ENCODE peak calls at places on chromosomes 6 and 20, in seven cellular contexts. One of them, this sample, is unnamed.

GRCh38 chr6:152821525-152821924 is 70.9 kb downstream of the VIP start:
- DNase-seq in mucosa of descending colon: no peak
- DNase-seq in tibial nerve: no peak
- DNase-seq in SK-MEL-5: peak; percentile 64
- DNase-seq in effector CD4-positive, alpha-beta T cell: no peak
- DNase-seq in H54: no peak
- DNase-seq in thoracic aorta: no peak
- DNase-seq in this sample: no peak

GRCh38 chr6:52392944-52393343 is 27.2 kb upstream of the EFHC1 start:
- DNase-seq in mucosa of descending colon: no peak
- DNase-seq in tibial nerve: no peak
- DNase-seq in SK-MEL-5: no peak
- DNase-seq in effector CD4-positive, alpha-beta T cell: no peak
- DNase-seq in H54: no peak
- DNase-seq in thoracic aorta: no peak
- DNase-seq in this sample: no peak

GRCh38 chr20:47320990-47321805 is 35.3 kb downstream of the ZMYND8 start:
- DNase-seq in mucosa of descending colon: no peak
- DNase-seq in tibial nerve: no peak
- DNase-seq in SK-MEL-5: no peak
- DNase-seq in effector CD4-positive, alpha-beta T cell: no peak
- DNase-seq in H54: no peak
- DNase-seq in thoracic aorta: no peak
- DNase-seq in this sample: no peak

GRCh38 chr6:133892444-133893323 is 3.8 kb downstream of the TCF21 start:
- DNase-seq in mucosa of descending colon: peak; percentile 34
- DNase-seq in tibial nerve: no peak
- DNase-seq in SK-MEL-5: no peak
- DNase-seq in effector CD4-positive, alpha-beta T cell: no peak
- DNase-seq in H54: no peak
- DNase-seq in thoracic aorta: no peak
- DNase-seq in this sample: no peak

GRCh38 chr6:80520195-80520594 is 413.7 kb downstream of the BCKDHB start:
- DNase-seq in mucosa of descending colon: no peak
- DNase-seq in tibial nerve: no peak
- DNase-seq in SK-MEL-5: no peak
- DNase-seq in effector CD4-positive, alpha-beta T cell: no peak
- DNase-seq in H54: no peak
- DNase-seq in thoracic aorta: no peak
- DNase-seq in this sample: no peak

GRCh38 chr6:63802606-63803206 is 167.1 kb downstream of the PHF3 start:
- DNase-seq in mucosa of descending colon: no peak
- DNase-seq in tibial nerve: no peak
- DNase-seq in SK-MEL-5: peak; percentile 49
- DNase-seq in effector CD4-positive, alpha-beta T cell: no peak
- DNase-seq in H54: no peak
- DNase-seq in thoracic aorta: no peak
- DNase-seq in this sample: no peak

GRCh38 chr20:51460163-51460562 is 82.4 kb downstream of the NFATC2 start:
- DNase-seq in mucosa of descending colon: no peak
- DNase-seq in tibial nerve: no peak
- DNase-seq in SK-MEL-5: no peak
- DNase-seq in effector CD4-positive, alpha-beta T cell: no peak
- DNase-seq in H54: no peak
- DNase-seq in thoracic aorta: no peak
- DNase-seq in this sample: no peak

GRCh38 chr20:52972190-52972937 is at the start of gene TSHZ2:
- DNase-seq in mucosa of descending colon: peak; percentile 22
- DNase-seq in tibial nerve: no peak
- DNase-seq in SK-MEL-5: peak; percentile 14
- DNase-seq in effector CD4-positive, alpha-beta T cell: peak; percentile 8
- DNase-seq in H54: peak; percentile 35
- DNase-seq in thoracic aorta: no peak
- DNase-seq in this sample: peak; percentile 25

GRCh38 chr6:104789770-104790190 is 69.9 kb downstream of the HACE1 start:
- DNase-seq in mucosa of descending colon: no peak
- DNase-seq in tibial nerve: no peak
- DNase-seq in SK-MEL-5: peak; percentile 65
- DNase-seq in effector CD4-positive, alpha-beta T cell: no peak
- DNase-seq in H54: peak; percentile 1
- DNase-seq in thoracic aorta: no peak
- DNase-seq in this sample: no peak

GRCh38 chr6:456887-457286 is 65.3 kb downstream of the IRF4 start:
- DNase-seq in mucosa of descending colon: no peak
- DNase-seq in tibial nerve: no peak
- DNase-seq in SK-MEL-5: peak; percentile 27
- DNase-seq in effector CD4-positive, alpha-beta T cell: no peak
- DNase-seq in H54: no peak
- DNase-seq in thoracic aorta: no peak
- DNase-seq in this sample: no peak

GRCh38 chr6:73152998-73153757 is 72.1 kb downstream of the KHDC1L start:
- DNase-seq in mucosa of descending colon: no peak
- DNase-seq in tibial nerve: no peak
- DNase-seq in SK-MEL-5: no peak
- DNase-seq in effector CD4-positive, alpha-beta T cell: no peak
- DNase-seq in H54: no peak
- DNase-seq in thoracic aorta: no peak
- DNase-seq in this sample: no peak

GRCh38 chr20:10843161-10843711 is 169.4 kb upstream of the JAG1 start:
- DNase-seq in mucosa of descending colon: no peak
- DNase-seq in tibial nerve: no peak
- DNase-seq in SK-MEL-5: no peak
- DNase-seq in effector CD4-positive, alpha-beta T cell: no peak
- DNase-seq in H54: no peak
- DNase-seq in thoracic aorta: no peak
- DNase-seq in this sample: no peak

GRCh38 chr6:57158658-57159057 is 13.5 kb upstream of the BAG2 start:
- DNase-seq in mucosa of descending colon: no peak
- DNase-seq in tibial nerve: no peak
- DNase-seq in SK-MEL-5: no peak
- DNase-seq in effector CD4-positive, alpha-beta T cell: no peak
- DNase-seq in H54: no peak
- DNase-seq in thoracic aorta: no peak
- DNase-seq in this sample: no peak

GRCh38 chr6:148431840-148432239 is 89.2 kb downstream of the SASH1 start:
- DNase-seq in mucosa of descending colon: no peak
- DNase-seq in tibial nerve: no peak
- DNase-seq in SK-MEL-5: no peak
- DNase-seq in effector CD4-positive, alpha-beta T cell: no peak
- DNase-seq in H54: no peak
- DNase-seq in thoracic aorta: no peak
- DNase-seq in this sample: no peak

GRCh38 chr6:37691904-37692806 is 5.5 kb downstream of the MDGA1 start:
- DNase-seq in mucosa of descending colon: peak; percentile 86
- DNase-seq in tibial nerve: peak; percentile 48
- DNase-seq in SK-MEL-5: peak; percentile 76
- DNase-seq in effector CD4-positive, alpha-beta T cell: peak; percentile 72
- DNase-seq in H54: peak; percentile 90
- DNase-seq in thoracic aorta: no peak
- DNase-seq in this sample: peak; percentile 67

GRCh38 chr20:48773837-48774418 is 53.9 kb downstream of the PREX1 start:
- DNase-seq in mucosa of descending colon: no peak
- DNase-seq in tibial nerve: no peak
- DNase-seq in SK-MEL-5: no peak
- DNase-seq in effector CD4-positive, alpha-beta T cell: no peak
- DNase-seq in H54: no peak
- DNase-seq in thoracic aorta: no peak
- DNase-seq in this sample: no peak

GRCh38 chr20:25120462-25120861 is 38.5 kb upstream of the VSX1 start:
- DNase-seq in mucosa of descending colon: no peak
- DNase-seq in tibial nerve: no peak
- DNase-seq in SK-MEL-5: no peak
- DNase-seq in effector CD4-positive, alpha-beta T cell: no peak
- DNase-seq in H54: no peak
- DNase-seq in thoracic aorta: no peak
- DNase-seq in this sample: no peak

GRCh38 chr6:159899994-159900745 is 9.4 kb downstream of the MAS1 start:
- DNase-seq in mucosa of descending colon: no peak
- DNase-seq in tibial nerve: no peak
- DNase-seq in SK-MEL-5: no peak
- DNase-seq in effector CD4-positive, alpha-beta T cell: no peak
- DNase-seq in H54: peak; percentile 38
- DNase-seq in thoracic aorta: no peak
- DNase-seq in this sample: no peak

GRCh38 chr6:154361476-154361875 is 4.9 kb upstream of the IPCEF1 start:
- DNase-seq in mucosa of descending colon: no peak
- DNase-seq in tibial nerve: no peak
- DNase-seq in SK-MEL-5: no peak
- DNase-seq in effector CD4-positive, alpha-beta T cell: no peak
- DNase-seq in H54: no peak
- DNase-seq in thoracic aorta: no peak
- DNase-seq in this sample: no peak

GRCh38 chr6:12051861-12052368 is 39.8 kb downstream of the HIVEP1 start:
- DNase-seq in mucosa of descending colon: no peak
- DNase-seq in tibial nerve: no peak
- DNase-seq in SK-MEL-5: no peak
- DNase-seq in effector CD4-positive, alpha-beta T cell: peak; percentile 54
- DNase-seq in H54: no peak
- DNase-seq in thoracic aorta: no peak
- DNase-seq in this sample: peak; percentile 50

GRCh38 chr20:33059136-33059535 is 5.4 kb downstream of the BPIFB3 start:
- DNase-seq in mucosa of descending colon: no peak
- DNase-seq in tibial nerve: no peak
- DNase-seq in SK-MEL-5: no peak
- DNase-seq in effector CD4-positive, alpha-beta T cell: no peak
- DNase-seq in H54: no peak
- DNase-seq in thoracic aorta: no peak
- DNase-seq in this sample: no peak

GRCh38 chr6:92577077-92577719 is 842.2 kb downstream of the EPHA7 start:
- DNase-seq in mucosa of descending colon: no peak
- DNase-seq in tibial nerve: no peak
- DNase-seq in SK-MEL-5: no peak
- DNase-seq in effector CD4-positive, alpha-beta T cell: no peak
- DNase-seq in H54: no peak
- DNase-seq in thoracic aorta: no peak
- DNase-seq in this sample: no peak

GRCh38 chr6:139894271-139894670 is 519.8 kb upstream of the CITED2 start:
- DNase-seq in mucosa of descending colon: no peak
- DNase-seq in tibial nerve: no peak
- DNase-seq in SK-MEL-5: no peak
- DNase-seq in effector CD4-positive, alpha-beta T cell: no peak
- DNase-seq in H54: no peak
- DNase-seq in thoracic aorta: no peak
- DNase-seq in this sample: no peak

GRCh38 chr6:44512868-44513641 is 125.5 kb downstream of the CDC5L start:
- DNase-seq in mucosa of descending colon: no peak
- DNase-seq in tibial nerve: no peak
- DNase-seq in SK-MEL-5: peak; percentile 43
- DNase-seq in effector CD4-positive, alpha-beta T cell: no peak
- DNase-seq in H54: no peak
- DNase-seq in thoracic aorta: no peak
- DNase-seq in this sample: no peak

GRCh38 chr20:43985608-43986316 is 71.1 kb downstream of the TOX2 start:
- DNase-seq in mucosa of descending colon: peak; percentile 58
- DNase-seq in tibial nerve: no peak
- DNase-seq in SK-MEL-5: no peak
- DNase-seq in effector CD4-positive, alpha-beta T cell: no peak
- DNase-seq in H54: no peak
- DNase-seq in thoracic aorta: no peak
- DNase-seq in this sample: no peak

GRCh38 chr6:85111481-85112001 is 338.3 kb upstream of the NT5E start:
- DNase-seq in mucosa of descending colon: no peak
- DNase-seq in tibial nerve: no peak
- DNase-seq in SK-MEL-5: no peak
- DNase-seq in effector CD4-positive, alpha-beta T cell: no peak
- DNase-seq in H54: no peak
- DNase-seq in thoracic aorta: no peak
- DNase-seq in this sample: no peak

GRCh38 chr20:11204926-11205768 is 531.3 kb upstream of the JAG1 start:
- DNase-seq in mucosa of descending colon: peak; percentile 47
- DNase-seq in tibial nerve: peak; percentile 46
- DNase-seq in SK-MEL-5: peak; percentile 93
- DNase-seq in effector CD4-positive, alpha-beta T cell: no peak
- DNase-seq in H54: no peak
- DNase-seq in thoracic aorta: no peak
- DNase-seq in this sample: no peak

GRCh38 chr20:39133205-39133604 is 171.1 kb downstream of the DHX35 start:
- DNase-seq in mucosa of descending colon: no peak
- DNase-seq in tibial nerve: no peak
- DNase-seq in SK-MEL-5: no peak
- DNase-seq in effector CD4-positive, alpha-beta T cell: no peak
- DNase-seq in H54: no peak
- DNase-seq in thoracic aorta: no peak
- DNase-seq in this sample: no peak

GRCh38 chr20:40654876-40655275 is 34.2 kb downstream of the MAFB start:
- DNase-seq in mucosa of descending colon: no peak
- DNase-seq in tibial nerve: peak; percentile 21
- DNase-seq in SK-MEL-5: peak; percentile 26
- DNase-seq in effector CD4-positive, alpha-beta T cell: no peak
- DNase-seq in H54: no peak
- DNase-seq in thoracic aorta: no peak
- DNase-seq in this sample: no peak

GRCh38 chr20:39874049-39874893 is 814.8 kb downstream of the MAFB start:
- DNase-seq in mucosa of descending colon: peak; percentile 59
- DNase-seq in tibial nerve: peak; percentile 67
- DNase-seq in SK-MEL-5: peak; percentile 93
- DNase-seq in effector CD4-positive, alpha-beta T cell: no peak
- DNase-seq in H54: peak; percentile 59
- DNase-seq in thoracic aorta: peak; percentile 16
- DNase-seq in this sample: no peak

GRCh38 chr20:7926767-7927166 is 13.5 kb downstream of the HAO1 start:
- DNase-seq in mucosa of descending colon: no peak
- DNase-seq in tibial nerve: no peak
- DNase-seq in SK-MEL-5: peak; percentile 59
- DNase-seq in effector CD4-positive, alpha-beta T cell: no peak
- DNase-seq in H54: no peak
- DNase-seq in thoracic aorta: no peak
- DNase-seq in this sample: no peak

GRCh38 chr6:107106165-107106564 is 9.2 kb downstream of the BEND3 start:
- DNase-seq in mucosa of descending colon: no peak
- DNase-seq in tibial nerve: no peak
- DNase-seq in SK-MEL-5: no peak
- DNase-seq in effector CD4-positive, alpha-beta T cell: no peak
- DNase-seq in H54: no peak
- DNase-seq in thoracic aorta: no peak
- DNase-seq in this sample: no peak

GRCh38 chr20:61252601-61253263 is 671 bp downstream of the CDH4 start:
- DNase-seq in mucosa of descending colon: no peak
- DNase-seq in tibial nerve: no peak
- DNase-seq in SK-MEL-5: no peak
- DNase-seq in effector CD4-positive, alpha-beta T cell: no peak
- DNase-seq in H54: peak; percentile 32
- DNase-seq in thoracic aorta: no peak
- DNase-seq in this sample: no peak

GRCh38 chr6:155245871-155246270 is 17.9 kb upstream of the CLDN20 start:
- DNase-seq in mucosa of descending colon: no peak
- DNase-seq in tibial nerve: no peak
- DNase-seq in SK-MEL-5: no peak
- DNase-seq in effector CD4-positive, alpha-beta T cell: no peak
- DNase-seq in H54: no peak
- DNase-seq in thoracic aorta: no peak
- DNase-seq in this sample: no peak

GRCh38 chr6:161259302-161259701 is 14.6 kb downstream of the AGPAT4 start:
- DNase-seq in mucosa of descending colon: no peak
- DNase-seq in tibial nerve: no peak
- DNase-seq in SK-MEL-5: no peak
- DNase-seq in effector CD4-positive, alpha-beta T cell: no peak
- DNase-seq in H54: no peak
- DNase-seq in thoracic aorta: no peak
- DNase-seq in this sample: no peak

GRCh38 chr6:131951576-131952230 is 531 bp upstream of the CCN2 start:
- DNase-seq in mucosa of descending colon: no peak
- DNase-seq in tibial nerve: no peak
- DNase-seq in SK-MEL-5: no peak
- DNase-seq in effector CD4-positive, alpha-beta T cell: no peak
- DNase-seq in H54: no peak
- DNase-seq in thoracic aorta: no peak
- DNase-seq in this sample: no peak